ENCODE peak calls at places on chromosomes 2 and 18, in ten cellular contexts. C, D, B, Z, N, J, F, R, U and Q are unnamed samples.

GRCh38 chr2:11187083-11187619 is 31.9 kb downstream of the SLC66A3 start:
- DNase-seq in B (no peak), N (no peak), R (no peak), U (peak), F (no peak), J (no peak), C (peak), D (no peak), Z (peak), Q (no peak)

GRCh38 chr2:100902833-100903405 is 83.0 kb downstream of the NPAS2 start:
- DNase-seq in D (peak), J (no peak), C (peak), U (peak), N (no peak), R (peak), F (no peak), Z (peak), B (peak), Q (no peak)

GRCh38 chr2:187617925-187618324 is 63.7 kb upstream of the TFPI start:
- DNase-seq in N (no peak), B (no peak), C (no peak), R (no peak), U (no peak), D (no peak), Z (no peak), J (no peak), F (no peak), Q (no peak)

GRCh38 chr2:151518802-151519201 is 109.1 kb downstream of the RIF1 start:
- DNase-seq in J (no peak), B (no peak), Z (no peak), U (peak), N (no peak), F (no peak), R (no peak), C (peak), D (no peak), Q (no peak)

GRCh38 chr2:239354132-239354790 is 46.6 kb downstream of the HDAC4 start:
- DNase-seq in Z (no peak), D (no peak), B (no peak), R (no peak), F (no peak), C (no peak), U (no peak), J (no peak), N (no peak), Q (no peak)

GRCh38 chr18:24878289-24878688 is 417.9 kb downstream of the HRH4 start:
- DNase-seq in J (no peak), Z (no peak), B (no peak), N (no peak), C (peak), U (peak), F (peak), D (no peak), R (no peak), Q (no peak)

GRCh38 chr2:133444411-133444934 is 123.8 kb downstream of the NCKAP5 start:
- DNase-seq in R (no peak), C (no peak), N (no peak), U (no peak), Z (no peak), J (no peak), D (no peak), F (no peak), B (no peak), Q (no peak)

GRCh38 chr18:51151568-51152511 is 45.6 kb downstream of the MEX3C start:
- DNase-seq in R (no peak), D (no peak), B (no peak), C (no peak), N (peak), Z (no peak), J (peak), U (no peak), F (peak), Q (no peak)

GRCh38 chr2:44751754-44752479 is 189.6 kb upstream of the SIX3 start:
- DNase-seq in F (peak), D (no peak), Z (no peak), C (no peak), N (no peak), J (no peak), R (no peak), U (no peak), B (no peak), Q (no peak)

GRCh38 chr2:85264471-85264870 is 63.3 kb downstream of the TGOLN2 start:
- DNase-seq in C (no peak), N (no peak), U (no peak), J (no peak), D (no peak), B (no peak), R (no peak), Z (no peak), F (no peak), Q (no peak)

GRCh38 chr2:197986977-197987376 is 182.6 kb downstream of the PLCL1 start:
- DNase-seq in Z (no peak), R (no peak), J (no peak), B (no peak), C (peak), D (no peak), N (no peak), F (no peak), U (peak), Q (no peak)

GRCh38 chr2:30645081-30645744 is 162.0 kb downstream of the CAPN13 start:
- DNase-seq in Z (no peak), J (no peak), D (no peak), C (no peak), R (no peak), U (no peak), F (no peak), N (no peak), B (no peak), Q (no peak)

GRCh38 chr2:84534225-84534624 is 17.9 kb downstream of the DNAH6 start:
- DNase-seq in U (no peak), D (no peak), B (no peak), Z (no peak), R (no peak), J (no peak), C (no peak), F (no peak), N (no peak), Q (no peak)

GRCh38 chr2:58906151-58906645 is 665.1 kb upstream of the FANCL start:
- DNase-seq in C (no peak), N (no peak), Z (no peak), F (no peak), B (no peak), U (no peak), D (no peak), J (no peak), R (no peak), Q (no peak)

GRCh38 chr2:9082158-9082557 is 78.7 kb upstream of the MBOAT2 start:
- DNase-seq in J (no peak), F (no peak), C (no peak), N (no peak), D (no peak), U (no peak), R (no peak), Z (no peak), B (no peak), Q (no peak)

GRCh38 chr2:202831241-202831997 is 40.1 kb downstream of the ICA1L start:
- DNase-seq in U (peak), N (no peak), Z (no peak), D (peak), J (peak), C (peak), F (peak), R (peak), B (peak), Q (no peak)

GRCh38 chr18:43195421-43195820 is 79.9 kb upstream of the RIT2 start:
- DNase-seq in D (no peak), N (no peak), J (no peak), U (no peak), F (no peak), B (no peak), C (no peak), Z (no peak), R (no peak), Q (no peak)

GRCh38 chr2:191499874-191500565 is 177.9 kb upstream of the NABP1 start:
- DNase-seq in Z (peak), R (no peak), U (peak), B (no peak), N (no peak), F (no peak), C (peak), D (no peak), J (no peak), Q (no peak)

GRCh38 chr18:45197526-45197970 is 417.7 kb upstream of the SLC14A2 start:
- DNase-seq in C (no peak), D (no peak), R (peak), J (peak), F (no peak), N (no peak), U (no peak), Z (peak), B (peak), Q (no peak)

GRCh38 chr2:109523536-109524361 is 90.0 kb downstream of the SEPTIN10 start:
- DNase-seq in C (no peak), J (no peak), R (no peak), D (no peak), U (no peak), B (no peak), F (no peak), Z (no peak), N (no peak), Q (peak)